ENCODE peak calls at places on chromosomes 13 and 19, in seven cellular contexts. O is HEK293T, X is GM12878, U is H1, K is HCT116, Y is K562, T is HepG2. N is an unnamed sample.

GRCh38 chr19:10252707-10253106 is 693 bp downstream of the MRPL4 start:
- DNase-seq in X (no peak), K (no peak), U (no peak), O (no peak), Y (no peak), T (no peak), N (no peak)

GRCh38 chr13:110645750-110646149 is 30.4 kb downstream of the NAXD start:
- DNase-seq in X (no peak), T (no peak), K (no peak), U (no peak), Y (no peak), O (no peak), N (no peak)

GRCh38 chr13:53201454-53202225 is 173.0 kb downstream of the OLFM4 start:
- DNase-seq in Y (no peak), T (no peak), X (no peak), K (no peak), O (no peak), U (no peak), N (peak; percentile 65)

GRCh38 chr19:28039677-28040381 is 1173.1 kb downstream of the UQCRFS1 start:
- DNase-seq in U (no peak), K (no peak), X (no peak), O (no peak), T (no peak), Y (no peak), N (no peak)

GRCh38 chr13:95494082-95494681 is 58.3 kb upstream of the CLDN10 start:
- DNase-seq in U (no peak), T (peak; percentile 55), K (peak; percentile 62), X (no peak), O (peak; percentile 51), Y (peak; percentile 62), N (no peak)

GRCh38 chr13:105642511-105642958 is 892.9 kb downstream of the EFNB2 start:
- DNase-seq in O (no peak), Y (no peak), K (no peak), X (no peak), T (no peak), U (no peak), N (no peak)

GRCh38 chr13:41613984-41614581 is 156.7 kb downstream of the RGCC start:
- DNase-seq in U (no peak), O (no peak), T (peak; percentile 94), Y (no peak), X (no peak), K (peak; percentile 23), N (no peak)

GRCh38 chr19:48859711-48860572 is 8.5 kb downstream of the PLEKHA4 start:
- DNase-seq in X (no peak), K (no peak), T (no peak), O (peak; percentile 53), Y (peak; percentile 99), U (no peak), N (peak; percentile 82)

GRCh38 chr19:19549804-19550453 is 11.9 kb downstream of the CILP2 start:
- DNase-seq in Y (no peak), K (no peak), T (no peak), O (no peak), U (no peak), X (no peak), N (no peak)

GRCh38 chr19:58386576-58387337 is at the start of gene RPS5:
- DNase-seq in Y (peak; percentile 99), K (peak; percentile 98), O (peak; percentile 98), T (peak; percentile 99), U (peak; percentile 95), X (peak; percentile 96), N (peak; percentile 92)

GRCh38 chr13:109743706-109744453 is 42.5 kb downstream of the IRS2 start:
- DNase-seq in X (no peak), Y (peak; percentile 19), T (no peak), K (no peak), O (no peak), U (peak; percentile 25), N (no peak)

GRCh38 chr19:18233224-18233825 is 7.1 kb upstream of the PDE4C start:
- DNase-seq in U (no peak), X (no peak), Y (peak; percentile 87), K (no peak), T (peak; percentile 39), O (peak; percentile 80), N (peak; percentile 93)

GRCh38 chr13:51456510-51456909 is 3.7 kb upstream of the INTS6 start:
- DNase-seq in X (no peak), K (no peak), Y (no peak), O (no peak), U (no peak), T (no peak), N (no peak)

GRCh38 chr19:49151339-49152217 is 3.6 kb downstream of the HRC start:
- DNase-seq in Y (peak; percentile 97), U (peak; percentile 95), O (peak; percentile 89), K (peak; percentile 98), X (no peak), T (no peak), N (peak; percentile 99)

GRCh38 chr13:98957731-98958442 is 20.0 kb downstream of the DOCK9 start:
- DNase-seq in K (no peak), O (no peak), X (no peak), T (no peak), Y (no peak), U (no peak), N (no peak)

GRCh38 chr13:31200636-31200970 is 828 bp downstream of the B3GLCT start:
- DNase-seq in U (no peak), O (peak; percentile 55), T (peak; percentile 24), K (no peak), Y (peak; percentile 48), X (no peak), N (peak; percentile 42)

GRCh38 chr13:68806125-68806524 is 1301.5 kb upstream of the ATXN8OS start:
- DNase-seq in X (no peak), Y (no peak), U (no peak), K (no peak), O (no peak), T (no peak), N (no peak)

GRCh38 chr13:19169991-19170390 is 11.6 kb downstream of the TUBA3C start:
- DNase-seq in O (no peak), K (no peak), T (no peak), Y (no peak), X (no peak), U (no peak), N (no peak)

GRCh38 chr19:40623403-40624239 is 22.5 kb downstream of the LTBP4 start:
- DNase-seq in T (peak; percentile 43), U (no peak), K (peak; percentile 80), X (no peak), O (peak; percentile 96), Y (peak; percentile 99), N (peak; percentile 98)

GRCh38 chr19:46408611-46409039 is 4.7 kb downstream of the CCDC8 start:
- DNase-seq in X (no peak), U (no peak), O (no peak), T (peak; percentile 25), K (no peak), Y (no peak), N (no peak)

GRCh38 chr19:49536921-49537462 is 9.2 kb downstream of the RCN3 start:
- DNase-seq in X (no peak), K (no peak), T (no peak), U (no peak), O (no peak), Y (no peak), N (no peak)

GRCh38 chr19:343941-344624 is 513 bp downstream of the MIER2 start:
- DNase-seq in X (no peak), Y (peak; percentile 49), U (no peak), K (no peak), O (peak; percentile 82), T (no peak), N (peak; percentile 50)

GRCh38 chr19:54959840-54960239 is 6.3 kb upstream of the NLRP2 start:
- DNase-seq in O (no peak), X (no peak), K (no peak), Y (peak; percentile 69), T (no peak), U (no peak), N (no peak)

GRCh38 chr13:102311433-102311796 is 90.4 kb downstream of the FGF14 start:
- DNase-seq in U (no peak), O (no peak), Y (no peak), X (no peak), T (no peak), K (no peak), N (no peak)

GRCh38 chr13:52696566-52696965 is 43.1 kb downstream of the CNMD start:
- DNase-seq in X (no peak), Y (no peak), K (no peak), U (no peak), T (no peak), O (no peak), N (no peak)

GRCh38 chr19:41356984-41357739 is 3.4 kb upstream of the TGFB1 start:
- DNase-seq in K (no peak), X (no peak), O (no peak), Y (no peak), T (no peak), U (no peak), N (no peak)

DNA sequence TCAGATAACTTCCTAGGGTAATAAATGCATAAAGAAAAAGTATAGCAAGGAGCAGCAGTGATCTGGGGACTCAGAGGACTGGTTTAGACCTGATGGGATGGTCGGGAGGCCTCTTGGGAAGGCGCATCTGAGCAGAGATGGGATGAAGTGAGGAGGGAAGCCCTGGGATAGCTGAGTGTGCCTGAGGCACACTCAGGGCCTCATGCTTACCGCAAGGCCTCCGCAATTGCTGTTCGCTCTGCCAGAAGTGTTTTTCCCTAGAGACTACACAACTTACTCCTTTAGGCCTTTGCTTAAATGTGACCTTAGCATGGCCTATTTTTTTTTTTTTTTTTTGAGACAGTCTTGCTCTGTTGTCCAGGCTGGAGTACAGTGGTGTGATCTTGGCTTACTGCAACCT is 4.1 kb upstream of the DLL3 start:
- DNase-seq in K (no peak), U (no peak), O (no peak), Y (no peak), T (no peak), X (no peak), N (no peak)
- TF ChIP-seq SP1 in K (no peak), U (no peak), O (no peak), Y (no peak), T (no peak), X (no peak), N (no peak)

DNA sequence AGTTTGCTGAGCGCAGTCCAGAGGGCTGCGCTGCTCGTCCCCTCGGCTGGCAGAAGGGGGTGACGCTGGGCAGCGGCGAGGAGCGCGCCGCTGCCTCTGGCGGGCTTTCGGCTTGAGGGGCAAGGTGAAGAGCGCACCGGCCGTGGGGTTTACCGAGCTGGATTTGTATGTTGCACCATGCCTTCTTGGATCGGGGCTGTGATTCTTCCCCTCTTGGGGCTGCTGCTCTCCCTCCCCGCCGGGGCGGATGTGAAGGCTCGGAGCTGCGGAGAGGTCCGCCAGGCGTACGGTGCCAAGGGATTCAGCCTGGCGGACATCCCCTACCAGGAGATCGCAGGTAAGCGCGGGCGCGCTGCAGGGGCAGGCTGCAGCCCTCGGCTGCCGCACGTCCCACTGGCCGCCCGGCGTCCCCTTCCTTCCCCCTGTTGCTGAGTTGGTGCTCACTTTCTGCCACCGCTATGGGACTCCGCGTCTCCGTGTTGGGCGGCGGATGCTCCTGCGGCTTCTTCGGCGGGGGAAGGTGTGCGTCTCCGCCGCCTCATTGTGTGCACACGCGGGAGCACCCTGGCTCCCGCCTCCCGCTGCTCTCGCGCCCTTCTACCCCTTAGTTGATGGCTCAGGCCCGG is 786 bp downstream of the GPC6 start:
- DNase-seq in U (no peak), X (no peak), T (peak; percentile 28), O (peak; percentile 59), Y (no peak), K (no peak), N (peak; percentile 56)
- TF ChIP-seq SP1 in U (no peak), X (no peak), T (no peak), O (no peak), Y (no peak), K (no peak), N (no peak)

GRCh38 chr19:3479819-3480215 is 508 bp downstream of the SMIM24 start:
- DNase-seq in K (no peak), Y (peak; percentile 80), X (no peak), U (no peak), O (peak; percentile 72), T (no peak), N (peak; percentile 75)
- TF ChIP-seq SP1 in K (no peak), Y (no peak), X (no peak), U (no peak), O (no peak), T (no peak), N (no peak)

GRCh38 chr19:4976412-4977298 is 7.7 kb downstream of the KDM4B start:
- DNase-seq in O (peak; percentile 66), U (no peak), T (peak; percentile 53), K (no peak), X (no peak), Y (peak; percentile 34), N (peak; percentile 65)
- TF ChIP-seq SP1 in O (no peak), U (no peak), T (no peak), K (no peak), X (no peak), Y (no peak), N (no peak)